ENCODE peak calls at places on chromosomes 1 and 21, in seven cellular contexts. One of them, this sample, is unnamed.

GRCh38 chr21:38333290-38334272 is 76.8 kb downstream of the KCNJ15 start:
- DNase-seq in right lobe of liver: peak
- DNase-seq in tibial nerve: no peak
- DNase-seq in A549: no peak
- DNase-seq in ovary: no peak
- DNase-seq in uterus: no peak
- DNase-seq in HepG2: no peak
- DNase-seq in this sample: no peak

GRCh38 chr21:45366931-45367401 is 38.0 kb upstream of the COL18A1 start:
- DNase-seq in right lobe of liver: peak
- DNase-seq in tibial nerve: no peak
- DNase-seq in A549: peak
- DNase-seq in ovary: peak
- DNase-seq in uterus: peak
- DNase-seq in HepG2: peak
- DNase-seq in this sample: no peak

GRCh38 chr21:43206231-43207042 is 37.6 kb downstream of the CRYAA start:
- DNase-seq in right lobe of liver: no peak
- DNase-seq in tibial nerve: peak
- DNase-seq in A549: no peak
- DNase-seq in ovary: no peak
- DNase-seq in uterus: no peak
- DNase-seq in HepG2: no peak
- DNase-seq in this sample: no peak

GRCh38 chr1:45542591-45542990 is 8.0 kb upstream of the AKR1A1 start:
- DNase-seq in right lobe of liver: peak
- DNase-seq in tibial nerve: peak
- DNase-seq in A549: no peak
- DNase-seq in ovary: no peak
- DNase-seq in uterus: no peak
- DNase-seq in HepG2: peak
- DNase-seq in this sample: no peak

GRCh38 chr1:156921053-156921529 is 659 bp downstream of the LRRC71 start:
- DNase-seq in right lobe of liver: no peak
- DNase-seq in tibial nerve: no peak
- DNase-seq in A549: no peak
- DNase-seq in ovary: no peak
- DNase-seq in uterus: no peak
- DNase-seq in HepG2: no peak
- DNase-seq in this sample: no peak

GRCh38 chr21:33878824-33879223 is 36.8 kb downstream of the ATP5PO start:
- DNase-seq in right lobe of liver: no peak
- DNase-seq in tibial nerve: no peak
- DNase-seq in A549: no peak
- DNase-seq in ovary: no peak
- DNase-seq in uterus: no peak
- DNase-seq in HepG2: no peak
- DNase-seq in this sample: no peak

GRCh38 chr1:9239622-9240401 is 5.2 kb downstream of the H6PD start:
- DNase-seq in right lobe of liver: peak
- DNase-seq in tibial nerve: peak
- DNase-seq in A549: no peak
- DNase-seq in ovary: peak
- DNase-seq in uterus: peak
- DNase-seq in HepG2: peak
- DNase-seq in this sample: no peak

GRCh38 chr1:41534181-41535076 is 49.9 kb upstream of the EDN2 start:
- DNase-seq in right lobe of liver: peak
- DNase-seq in tibial nerve: no peak
- DNase-seq in A549: no peak
- DNase-seq in ovary: no peak
- DNase-seq in uterus: peak
- DNase-seq in HepG2: no peak
- DNase-seq in this sample: no peak

GRCh38 chr21:16620921-16621320 is 891.1 kb downstream of the USP25 start:
- DNase-seq in right lobe of liver: no peak
- DNase-seq in tibial nerve: no peak
- DNase-seq in A549: no peak
- DNase-seq in ovary: no peak
- DNase-seq in uterus: no peak
- DNase-seq in HepG2: no peak
- DNase-seq in this sample: no peak

GRCh38 chr1:199163277-199164069 is 524.6 kb downstream of the PTPRC start:
- DNase-seq in right lobe of liver: no peak
- DNase-seq in tibial nerve: no peak
- DNase-seq in A549: no peak
- DNase-seq in ovary: no peak
- DNase-seq in uterus: no peak
- DNase-seq in HepG2: no peak
- DNase-seq in this sample: no peak

GRCh38 chr1:11561740-11562139 is 82.8 kb downstream of the DISP3 start:
- DNase-seq in right lobe of liver: no peak
- DNase-seq in tibial nerve: no peak
- DNase-seq in A549: no peak
- DNase-seq in ovary: no peak
- DNase-seq in uterus: no peak
- DNase-seq in HepG2: no peak
- DNase-seq in this sample: no peak

GRCh38 chr1:11564237-11564636 is 85.3 kb downstream of the DISP3 start:
- DNase-seq in right lobe of liver: no peak
- DNase-seq in tibial nerve: no peak
- DNase-seq in A549: no peak
- DNase-seq in ovary: no peak
- DNase-seq in uterus: no peak
- DNase-seq in HepG2: no peak
- DNase-seq in this sample: no peak

GRCh38 chr1:11562664-11563063 is 83.7 kb downstream of the DISP3 start:
- DNase-seq in right lobe of liver: no peak
- DNase-seq in tibial nerve: no peak
- DNase-seq in A549: no peak
- DNase-seq in ovary: no peak
- DNase-seq in uterus: no peak
- DNase-seq in HepG2: no peak
- DNase-seq in this sample: no peak

GRCh38 chr1:11566042-11566825 is 87.3 kb downstream of the DISP3 start:
- DNase-seq in right lobe of liver: no peak
- DNase-seq in tibial nerve: no peak
- DNase-seq in A549: no peak
- DNase-seq in ovary: no peak
- DNase-seq in uterus: no peak
- DNase-seq in HepG2: no peak
- DNase-seq in this sample: no peak

DNA sequence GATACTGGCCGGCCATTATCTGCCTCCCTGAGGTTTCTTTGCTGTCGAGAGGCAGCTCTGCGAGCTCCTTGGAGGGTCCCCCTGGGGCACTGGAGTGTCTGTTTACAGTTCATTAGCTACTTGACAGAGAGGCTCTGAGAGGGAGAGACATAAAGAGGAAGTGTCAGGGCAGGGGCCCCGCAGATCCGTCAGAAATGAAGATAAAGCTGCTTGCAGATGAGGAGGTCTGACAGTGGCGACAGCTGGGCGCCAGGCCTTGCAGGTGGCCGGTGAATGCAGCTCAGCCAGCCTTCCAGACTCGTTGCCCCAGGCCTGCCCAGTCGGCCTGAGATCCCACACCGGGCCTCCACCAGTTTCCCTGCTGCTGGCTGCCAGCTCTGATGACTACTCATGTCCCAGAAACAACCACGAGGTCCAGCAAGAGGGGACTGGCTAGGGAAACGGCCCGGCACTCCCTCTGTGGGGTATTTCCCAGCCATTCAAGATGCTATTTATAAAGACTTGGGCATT is 84.7 kb downstream of the DISP3 start:
- DNase-seq in right lobe of liver: no peak
- DNase-seq in tibial nerve: no peak
- DNase-seq in A549: no peak
- DNase-seq in ovary: no peak
- DNase-seq in uterus: no peak
- DNase-seq in HepG2: no peak
- DNase-seq in this sample: no peak
- TF ChIP-seq POLR2A in right lobe of liver: no peak
- TF ChIP-seq POLR2A in tibial nerve: no peak
- TF ChIP-seq POLR2A in A549: no peak
- TF ChIP-seq POLR2A in ovary: no peak
- TF ChIP-seq POLR2A in uterus: no peak
- TF ChIP-seq POLR2A in HepG2: no peak
- TF ChIP-seq POLR2A in this sample: no peak

GRCh38 chr1:228905579-228905978 is 170.3 kb downstream of the RHOU start:
- DNase-seq in right lobe of liver: no peak
- DNase-seq in tibial nerve: no peak
- DNase-seq in A549: no peak
- DNase-seq in ovary: no peak
- DNase-seq in uterus: no peak
- DNase-seq in HepG2: peak
- DNase-seq in this sample: no peak
- TF ChIP-seq POLR2A in right lobe of liver: no peak
- TF ChIP-seq POLR2A in tibial nerve: no peak
- TF ChIP-seq POLR2A in A549: no peak
- TF ChIP-seq POLR2A in ovary: no peak
- TF ChIP-seq POLR2A in uterus: no peak
- TF ChIP-seq POLR2A in HepG2: no peak
- TF ChIP-seq POLR2A in this sample: no peak

GRCh38 chr1:150069923-150070322 is 2.3 kb downstream of the VPS45 start:
- DNase-seq in right lobe of liver: no peak
- DNase-seq in tibial nerve: no peak
- DNase-seq in A549: no peak
- DNase-seq in ovary: no peak
- DNase-seq in uterus: no peak
- DNase-seq in HepG2: no peak
- DNase-seq in this sample: no peak

GRCh38 chr1:150065184-150065871 is 2.2 kb upstream of the VPS45 start:
- DNase-seq in right lobe of liver: no peak
- DNase-seq in tibial nerve: no peak
- DNase-seq in A549: no peak
- DNase-seq in ovary: no peak
- DNase-seq in uterus: no peak
- DNase-seq in HepG2: no peak
- DNase-seq in this sample: no peak

GRCh38 chr1:150066838-150067183 is 765 bp upstream of the VPS45 start:
- DNase-seq in right lobe of liver: peak
- DNase-seq in tibial nerve: no peak
- DNase-seq in A549: no peak
- DNase-seq in ovary: no peak
- DNase-seq in uterus: no peak
- DNase-seq in HepG2: no peak
- DNase-seq in this sample: no peak

GRCh38 chr1:150066328-150066727 is 1.2 kb upstream of the VPS45 start:
- DNase-seq in right lobe of liver: no peak
- DNase-seq in tibial nerve: no peak
- DNase-seq in A549: no peak
- DNase-seq in ovary: no peak
- DNase-seq in uterus: no peak
- DNase-seq in HepG2: no peak
- DNase-seq in this sample: no peak

GRCh38 chr1:150067184-150068182 is at the start of gene VPS45:
- DNase-seq in right lobe of liver: peak
- DNase-seq in tibial nerve: peak
- DNase-seq in A549: peak
- DNase-seq in ovary: peak
- DNase-seq in uterus: peak
- DNase-seq in HepG2: peak
- DNase-seq in this sample: peak
- TF ChIP-seq POLR2A in right lobe of liver: peak
- TF ChIP-seq POLR2A in tibial nerve: peak
- TF ChIP-seq POLR2A in A549: peak
- TF ChIP-seq POLR2A in ovary: peak
- TF ChIP-seq POLR2A in uterus: peak
- TF ChIP-seq POLR2A in HepG2: peak
- TF ChIP-seq POLR2A in this sample: peak

DNA sequence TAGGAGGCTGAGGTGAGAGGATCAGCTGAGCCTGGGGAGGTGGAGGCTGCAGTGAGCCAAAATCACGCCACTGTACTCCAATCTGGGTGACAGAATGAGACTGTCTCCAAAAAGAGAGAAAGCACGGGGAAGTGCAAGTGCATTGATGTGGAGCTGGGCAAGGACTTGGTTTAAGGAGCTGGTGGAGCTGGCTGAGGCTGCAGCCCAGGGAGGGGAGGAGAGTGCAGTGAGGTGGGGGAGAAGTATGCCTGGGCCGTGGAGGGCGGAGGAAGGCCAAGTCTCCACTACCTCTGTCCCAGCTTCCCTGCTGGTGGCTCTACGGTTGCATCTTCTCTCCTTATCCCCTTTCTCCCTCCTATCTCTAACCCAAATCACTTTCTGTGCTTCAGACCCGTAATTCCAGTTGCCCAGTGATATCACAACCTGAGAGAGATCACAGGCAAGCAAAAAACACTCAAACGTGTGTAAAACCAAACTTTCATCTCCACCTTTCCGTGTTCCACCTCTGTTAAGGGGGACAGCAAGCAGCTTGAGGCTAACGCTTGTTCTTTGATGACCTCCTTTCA is 11.1 kb downstream of the TOR3A start:
- DNase-seq in right lobe of liver: no peak
- DNase-seq in tibial nerve: no peak
- DNase-seq in A549: no peak
- DNase-seq in ovary: no peak
- DNase-seq in uterus: no peak
- DNase-seq in HepG2: no peak
- DNase-seq in this sample: no peak
- TF ChIP-seq POLR2A in right lobe of liver: no peak
- TF ChIP-seq POLR2A in tibial nerve: no peak
- TF ChIP-seq POLR2A in A549: no peak
- TF ChIP-seq POLR2A in ovary: no peak
- TF ChIP-seq POLR2A in uterus: no peak
- TF ChIP-seq POLR2A in HepG2: peak
- TF ChIP-seq POLR2A in this sample: no peak